ENCODE peak calls at places on chromosome 13, in five cellular contexts. P is H1, D is lower leg skin, J is AG10803, O is GM12864. E is an unnamed sample.

GRCh38 chr13:99639126-99639525 is 137.9 kb downstream of the TM9SF2 start:
- DNase-seq in D (no peak), P (no peak), O (no peak), J (no peak), E (no peak)

GRCh38 chr13:95002968-95003813 is 290.8 kb upstream of the SOX21 start:
- DNase-seq in J (no peak), P (peak), D (no peak), O (no peak), E (no peak)

GRCh38 chr13:99357149-99357596 is 50.0 kb upstream of the GPR183 start:
- DNase-seq in O (no peak), J (peak), D (no peak), P (peak), E (no peak)

GRCh38 chr13:106100261-106100919 is 435.1 kb downstream of the EFNB2 start:
- DNase-seq in D (no peak), O (no peak), J (no peak), P (peak), E (no peak)

GRCh38 chr13:37640499-37640898 is 41.9 kb upstream of the POSTN start:
- DNase-seq in P (no peak), O (no peak), J (peak), D (no peak), E (no peak)

GRCh38 chr13:77329133-77330008 is 2.5 kb upstream of the MYCBP2 start:
- DNase-seq in P (peak), O (peak), D (peak), J (peak), E (peak)

GRCh38 chr13:100835695-100836094 is 161.1 kb upstream of the TMTC4 start:
- DNase-seq in P (no peak), D (no peak), O (no peak), J (no peak), E (no peak)

GRCh38 chr13:35787937-35788336 is 311.4 kb upstream of the MAB21L1 start:
- DNase-seq in P (no peak), J (peak), D (no peak), O (no peak), E (no peak)

GRCh38 chr13:79398915-79399314 is 7.1 kb downstream of the RBM26 start:
- DNase-seq in D (no peak), O (no peak), J (no peak), P (no peak), E (no peak)

GRCh38 chr13:49502954-49503353 is 7.2 kb downstream of the PHF11 start:
- DNase-seq in D (no peak), J (peak), P (no peak), O (no peak), E (no peak)

GRCh38 chr13:51154029-51154555 is 43.0 kb upstream of the C13orf42 start:
- DNase-seq in D (no peak), O (no peak), J (peak), P (peak), E (no peak)

GRCh38 chr13:105982219-105982618 is 553.2 kb downstream of the EFNB2 start:
- DNase-seq in J (no peak), D (no peak), P (peak), O (no peak), E (no peak)

GRCh38 chr13:29511980-29512379 is 83.5 kb downstream of the SLC7A1 start:
- DNase-seq in D (no peak), J (peak), O (no peak), P (no peak), E (no peak)

GRCh38 chr13:114045113-114045735 is 71.3 kb upstream of the C13orf46 start:
- DNase-seq in D (no peak), O (no peak), P (no peak), J (no peak), E (no peak)

GRCh38 chr13:101845501-101846012 is 393.1 kb downstream of the ITGBL1 start:
- DNase-seq in P (no peak), D (no peak), O (no peak), J (peak), E (no peak)

GRCh38 chr13:66508153-66508909 is 721.8 kb downstream of the PCDH9 start:
- DNase-seq in P (no peak), D (no peak), O (no peak), J (no peak), E (no peak)

GRCh38 chr13:96821381-96821780 is 172.9 kb downstream of the OXGR1 start:
- DNase-seq in P (no peak), O (no peak), J (peak), D (no peak), E (no peak)

GRCh38 chr13:98466634-98467236 is 110.2 kb downstream of the STK24 start:
- DNase-seq in J (peak), O (no peak), D (no peak), P (peak), E (no peak)

GRCh38 chr13:89514534-89515312 is 1832.8 kb upstream of the MIR17HG start:
- DNase-seq in J (no peak), O (no peak), P (no peak), D (no peak), E (no peak)

GRCh38 chr13:39602614-39603366 is at the start of gene LHFPL6:
- DNase-seq in P (peak), O (peak), J (peak), D (peak), E (peak)

GRCh38 chr13:39599842-39600241 is 3.2 kb downstream of the LHFPL6 start:
- DNase-seq in O (no peak), P (no peak), D (no peak), J (peak), E (no peak)

GRCh38 chr13:39601636-39602035 is 1.4 kb downstream of the LHFPL6 start:
- DNase-seq in J (no peak), D (no peak), O (no peak), P (no peak), E (no peak)

GRCh38 chr13:39602277-39602613 is 748 bp downstream of the LHFPL6 start:
- DNase-seq in O (no peak), P (no peak), J (no peak), D (no peak), E (no peak)

GRCh38 chr13:39600766-39601165 is 2.2 kb downstream of the LHFPL6 start:
- DNase-seq in J (no peak), D (no peak), O (no peak), P (peak), E (no peak)
- TF ChIP-seq CTCF in J (peak), D (no peak), O (no peak), P (peak), E (peak)

GRCh38 chr13:33070713-33071112 is 54.5 kb downstream of the KL start:
- DNase-seq in P (no peak), D (no peak), O (no peak), J (no peak), E (no peak)

GRCh38 chr13:33072759-33073158 is 56.5 kb downstream of the KL start:
- DNase-seq in D (no peak), P (no peak), O (no peak), J (no peak), E (no peak)

GRCh38 chr13:33066329-33066728 is 50.1 kb downstream of the KL start:
- DNase-seq in P (no peak), O (no peak), J (no peak), D (no peak), E (no peak)

GRCh38 chr13:33072282-33072681 is 56.1 kb downstream of the KL start:
- DNase-seq in J (peak), D (no peak), O (no peak), P (no peak), E (no peak)

GRCh38 chr13:33069365-33069764 is 53.1 kb downstream of the KL start:
- DNase-seq in P (no peak), O (no peak), J (no peak), D (no peak), E (no peak)
- TF ChIP-seq CTCF in P (peak), O (peak), J (peak), D (no peak), E (peak)

DNA sequence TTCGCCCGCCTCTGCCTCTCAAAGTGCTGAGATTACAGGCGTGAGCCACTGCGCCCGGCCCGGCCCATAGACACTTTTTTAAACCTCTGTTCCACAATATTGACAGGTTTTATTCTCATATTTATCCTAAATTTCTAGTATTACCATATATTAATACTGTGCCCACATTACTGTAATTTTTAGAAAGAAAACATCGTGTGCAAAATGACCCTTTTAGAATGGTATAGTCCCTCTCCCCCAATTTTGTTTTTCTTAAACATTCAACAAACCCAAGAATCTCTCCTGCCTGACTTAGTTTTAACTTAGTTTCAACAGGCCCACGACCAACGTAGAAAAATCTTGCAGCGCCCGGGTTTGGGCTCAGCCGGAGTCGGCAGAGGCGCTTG is 9.1 kb downstream of the CDX2 start:
- DNase-seq in J (no peak), P (no peak), D (no peak), O (no peak), E (no peak)
- TF ChIP-seq CTCF in J (no peak), P (no peak), D (no peak), O (no peak), E (no peak)

GRCh38 chr13:112473818-112474217 is 97.7 kb downstream of the SPACA7 start:
- DNase-seq in D (no peak), O (no peak), J (no peak), P (no peak), E (no peak)
- TF ChIP-seq CTCF in D (no peak), O (no peak), J (no peak), P (no peak), E (no peak)

GRCh38 chr13:46686171-46686570 is 110.8 kb downstream of the ESD start:
- DNase-seq in J (no peak), O (no peak), P (no peak), D (no peak), E (no peak)

GRCh38 chr13:46683879-46684278 is 113.1 kb downstream of the ESD start:
- DNase-seq in J (no peak), O (no peak), D (no peak), P (no peak), E (no peak)

GRCh38 chr13:46685006-46685730 is 111.8 kb downstream of the ESD start:
- DNase-seq in P (no peak), D (no peak), J (no peak), O (no peak), E (no peak)

GRCh38 chr13:46682015-46682414 is 114.9 kb downstream of the ESD start:
- DNase-seq in P (no peak), J (no peak), D (no peak), O (no peak), E (no peak)

GRCh38 chr13:46684287-46685001 is 112.5 kb downstream of the ESD start:
- DNase-seq in P (no peak), D (no peak), O (no peak), J (no peak), E (no peak)
- TF ChIP-seq CTCF in P (peak), D (no peak), O (no peak), J (no peak), E (peak)

DNA sequence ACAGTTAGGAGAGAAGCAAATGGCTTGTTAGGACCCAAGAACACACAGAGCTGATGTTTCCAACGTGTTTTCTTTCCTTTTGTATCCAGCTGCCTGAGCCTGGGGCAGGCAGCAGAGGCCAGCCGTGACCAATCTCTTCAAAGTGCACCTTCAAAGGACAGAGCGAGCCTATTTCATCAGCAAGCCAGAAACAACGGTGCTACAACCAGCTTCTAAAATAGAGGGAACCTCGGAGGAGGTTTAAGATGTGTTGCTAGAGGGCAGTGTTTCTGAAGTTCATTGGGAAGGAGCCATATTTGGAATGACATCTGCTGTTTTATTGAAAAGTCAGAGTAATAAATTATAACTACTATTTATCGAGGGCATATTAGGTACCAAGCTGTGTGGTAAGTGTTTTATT is 56.2 kb upstream of the RFC3 start:
- DNase-seq in J (peak), O (no peak), P (no peak), D (no peak), E (no peak)
- TF ChIP-seq CTCF in J (no peak), O (no peak), P (no peak), D (no peak), E (peak)

E was measured in type B pancreatic cell.